ENCODE peak calls at places on chromosomes 13 and 19, in six cellular contexts. Q is NCI-H2029, I is NCI-H82, C is HS-27A, W is occipital lobe, R is right lobe of liver. P is an unnamed sample.

GRCh38 chr19:42199440-42200115 is 17.9 kb downstream of the DEDD2 start:
- DNase-seq in C (no peak), W (no peak), R (peak; percentile 56), Q (no peak), I (no peak), P (peak; percentile 83)

GRCh38 chr13:98065468-98065867 is 77.4 kb upstream of the FARP1 start:
- DNase-seq in W (no peak), I (peak; percentile 40), R (no peak), Q (no peak), C (no peak), P (no peak)

GRCh38 chr13:51246411-51247298 is 24.5 kb downstream of the FAM124A start:
- DNase-seq in W (peak; percentile 65), C (no peak), R (no peak), I (no peak), Q (no peak), P (no peak)

GRCh38 chr19:49421039-49421877 is 2.0 kb downstream of the PTH2 start:
- DNase-seq in I (peak; percentile 95), W (peak; percentile 20), C (no peak), Q (peak; percentile 82), R (peak; percentile 60), P (peak; percentile 77)

GRCh38 chr19:46611791-46612190 is 10.7 kb downstream of the CALM3 start:
- DNase-seq in Q (no peak), W (no peak), I (no peak), C (no peak), R (no peak), P (peak; percentile 24)

GRCh38 chr13:50574731-50575130 is 268.8 kb downstream of the DLEU7 start:
- DNase-seq in Q (no peak), C (no peak), R (no peak), W (no peak), I (no peak), P (no peak)

GRCh38 chr19:50861496-50862286 is 7.0 kb downstream of the KLK3 start:
- DNase-seq in W (no peak), R (no peak), C (no peak), I (no peak), Q (no peak), P (no peak)

GRCh38 chr19:39144487-39145071 is 19.0 kb downstream of the PAK4 start:
- DNase-seq in C (no peak), W (no peak), I (no peak), R (no peak), Q (no peak), P (no peak)

GRCh38 chr19:32691952-32692726 is 518 bp downstream of the NUDT19 start:
- DNase-seq in W (peak; percentile 47), R (peak; percentile 63), I (peak; percentile 64), C (no peak), Q (peak; percentile 53), P (peak; percentile 87)

GRCh38 chr19:35206379-35206778 is 22.2 kb downstream of the FAM187B start:
- DNase-seq in R (no peak), Q (peak; percentile 1), I (no peak), C (no peak), W (no peak), P (no peak)

GRCh38 chr19:33303791-33304759 is 1.7 kb upstream of the CEBPA start:
- DNase-seq in C (no peak), W (no peak), R (no peak), I (no peak), Q (no peak), P (no peak)

GRCh38 chr19:28940751-28941500 is 272.0 kb downstream of the UQCRFS1 start:
- DNase-seq in I (no peak), C (peak; percentile 45), W (peak; percentile 36), R (no peak), Q (no peak), P (no peak)

GRCh38 chr19:12034196-12034595 is 1.3 kb downstream of the ZNF433 start:
- DNase-seq in I (no peak), Q (no peak), C (no peak), W (no peak), R (no peak), P (no peak)

GRCh38 chr19:18502236-18502632 is 19.6 kb downstream of the ELL start:
- DNase-seq in W (no peak), I (no peak), R (no peak), Q (no peak), C (no peak), P (no peak)

GRCh38 chr13:26558074-26558805 is 757 bp downstream of the WASF3 start:
- DNase-seq in Q (no peak), R (no peak), C (no peak), I (peak; percentile 68), W (no peak), P (peak; percentile 46)

P was measured in lower lobe of right lung.